ENCODE peak calls at places on chromosomes 7 and 10, in five cellular contexts. Z is stimulated activated CD4-positive, alpha-beta T cell treated with anti-CD3 and anti-CD28 coated beads, Interleukin-4, amount 100 ng/mL, for 24 hours; U is ELR; G is stimulated activated CD8-positive, alpha-beta memory T cell treated with anti-CD3 and anti-CD28 coated beads, Interleukin-2, amount 100 ng/mL, for 1 hour; M is neural crest cell. I is an unnamed sample.

GRCh38 chr10:72612203-72612826 is 13.6 kb downstream of the MICU1 start:
- DNase-seq in M (no peak), U (peak; percentile 19), G (no peak), Z (no peak), I (no peak)

GRCh38 chr7:134343136-134343535 is 26.4 kb upstream of the SLC35B4 start:
- DNase-seq in Z (no peak), U (no peak), M (no peak), G (no peak), I (no peak)

GRCh38 chr7:99562832-99563231 is 4.4 kb downstream of the ZNF655 start:
- DNase-seq in M (no peak), Z (peak; percentile 64), U (peak; percentile 99), G (no peak), I (peak; percentile 98)

GRCh38 chr7:115679423-115679822 is 351.1 kb downstream of the TFEC start:
- DNase-seq in U (no peak), Z (no peak), G (no peak), M (no peak), I (no peak)

GRCh38 chr7:95324396-95324795 is at the start of gene PON1:
- DNase-seq in Z (no peak), M (no peak), G (no peak), U (no peak), I (no peak)

GRCh38 chr10:43922335-43923280 is 273.9 kb upstream of the ZNF32 start:
- DNase-seq in Z (no peak), U (no peak), G (no peak), M (no peak), I (no peak)

GRCh38 chr7:116030626-116031276 is at the start of gene TFEC:
- DNase-seq in U (peak; percentile 20), Z (no peak), M (no peak), G (no peak), I (no peak)

GRCh38 chr10:132054564-132054963 is 11.2 kb upstream of the JAKMIP3 start:
- DNase-seq in Z (no peak), U (no peak), G (no peak), M (peak; percentile 32), I (no peak)

GRCh38 chr10:62430881-62431280 is 56.7 kb downstream of the ZNF365 start:
- DNase-seq in G (no peak), U (no peak), Z (no peak), M (no peak), I (no peak)

GRCh38 chr7:86848226-86848625 is 204.5 kb downstream of the GRM3 start:
- DNase-seq in G (no peak), Z (no peak), U (no peak), M (no peak), I (no peak)

GRCh38 chr7:130903358-130903974 is 169.5 kb upstream of the KLF14 start:
- DNase-seq in U (peak; percentile 92), M (no peak), Z (peak; percentile 8), G (no peak), I (peak; percentile 96)

GRCh38 chr7:34622182-34622581 is 35.8 kb upstream of the NPSR1 start:
- DNase-seq in Z (no peak), M (no peak), G (no peak), U (no peak), I (no peak)

I was measured in skeletal muscle cell.